ENCODE peak calls at places on chromosome 3, in six cellular contexts. H, M, T, D, Y and X are unnamed samples.
A peak's percentile ranks its signal among the peaks of the same experiment; 100 is the strongest.

GRCh38 chr3:39254806-39255449 is 24.9 kb downstream of the CX3CR1 start:
- DNase-seq in H (peak; percentile 24), M (peak; percentile 21), T (no peak), D (peak; percentile 31), Y (no peak), X (no peak)

GRCh38 chr3:47019201-47019600 is 39.7 kb downstream of the NBEAL2 start:
- DNase-seq in H (no peak), M (no peak), T (peak; percentile 81), D (no peak), Y (no peak), X (no peak)

GRCh38 chr3:55118453-55118852 is 190.6 kb upstream of the LRTM1 start:
- DNase-seq in H (no peak), M (no peak), T (no peak), D (no peak), Y (no peak), X (no peak)

GRCh38 chr3:180684807-180685206 is 5.5 kb upstream of the CCDC39 start:
- DNase-seq in H (no peak), M (no peak), T (no peak), D (no peak), Y (no peak), X (peak; percentile 2)

GRCh38 chr3:114376516-114376915 is 82.7 kb downstream of the TIGIT start:
- DNase-seq in H (no peak), M (no peak), T (no peak), D (no peak), Y (no peak), X (no peak)

GRCh38 chr3:63046152-63046551 is 170.9 kb upstream of the CADPS start:
- DNase-seq in H (no peak), M (no peak), T (no peak), D (no peak), Y (no peak), X (no peak)

GRCh38 chr3:172247525-172248274 is 200.6 kb downstream of the GHSR start:
- DNase-seq in H (no peak), M (no peak), T (peak; percentile 40), D (no peak), Y (no peak), X (no peak)

GRCh38 chr3:28240440-28240839 is 979 bp upstream of the CMC1 start:
- DNase-seq in H (no peak), M (no peak), T (no peak), D (no peak), Y (no peak), X (no peak)

GRCh38 chr3:10206166-10206511 is 41.4 kb downstream of the IRAK2 start:
- DNase-seq in H (no peak), M (no peak), T (no peak), D (no peak), Y (no peak), X (no peak)

GRCh38 chr3:9715764-9716437 is 12.3 kb downstream of the CPNE9 start:
- DNase-seq in H (peak; percentile 12), M (peak; percentile 96), T (peak; percentile 86), D (peak; percentile 29), Y (peak; percentile 86), X (no peak)

GRCh38 chr3:183826448-183826847 is 1.1 kb upstream of the MAP6D1 start:
- DNase-seq in H (no peak), M (no peak), T (peak; percentile 49), D (no peak), Y (no peak), X (no peak)

GRCh38 chr3:195907730-195908438 is 467 bp downstream of the TNK2 start:
- DNase-seq in H (peak; percentile 69), M (no peak), T (peak; percentile 49), D (no peak), Y (peak; percentile 20), X (no peak)

GRCh38 chr3:72953325-72953956 is 43.2 kb upstream of the PPP4R2 start:
- DNase-seq in H (no peak), M (peak; percentile 62), T (peak; percentile 33), D (no peak), Y (no peak), X (no peak)

GRCh38 chr3:141070727-141071357 is 19.7 kb downstream of the SPSB4 start:
- DNase-seq in H (no peak), M (no peak), T (no peak), D (no peak), Y (no peak), X (no peak)

GRCh38 chr3:126781406-126781805 is 77.4 kb downstream of the CHCHD6 start:
- DNase-seq in H (no peak), M (peak; percentile 32), T (no peak), D (no peak), Y (no peak), X (no peak)

GRCh38 chr3:150062492-150062891 is 91.8 kb upstream of the PFN2 start:
- DNase-seq in H (no peak), M (peak; percentile 88), T (peak; percentile 41), D (no peak), Y (no peak), X (no peak)

GRCh38 chr3:65854606-65855304 is 184.0 kb downstream of the MAGI1 start:
- DNase-seq in H (no peak), M (no peak), T (peak; percentile 48), D (no peak), Y (peak; percentile 13), X (no peak)

GRCh38 chr3:8445861-8446260 is 55.8 kb upstream of the LMCD1 start:
- DNase-seq in H (no peak), M (peak; percentile 98), T (peak; percentile 75), D (peak; percentile 95), Y (no peak), X (no peak)

GRCh38 chr3:89216021-89216739 is 108.8 kb downstream of the EPHA3 start:
- DNase-seq in H (no peak), M (no peak), T (no peak), D (no peak), Y (no peak), X (no peak)

GRCh38 chr3:66703501-66703900 is 202.7 kb upstream of the LRIG1 start:
- DNase-seq in H (no peak), M (no peak), T (peak; percentile 58), D (no peak), Y (no peak), X (no peak)

GRCh38 chr3:42230860-42231259 is 35.1 kb downstream of the CCK start:
- DNase-seq in H (no peak), M (no peak), T (no peak), D (no peak), Y (no peak), X (no peak)

GRCh38 chr3:42226470-42227425 is 39.2 kb downstream of the CCK start:
- DNase-seq in H (peak; percentile 17), M (no peak), T (peak; percentile 29), D (no peak), Y (no peak), X (no peak)

GRCh38 chr3:42229266-42229941 is 36.6 kb downstream of the CCK start:
- DNase-seq in H (no peak), M (no peak), T (no peak), D (no peak), Y (no peak), X (no peak)

GRCh38 chr3:42229942-42230688 is 35.9 kb downstream of the CCK start:
- DNase-seq in H (peak; percentile 40), M (peak; percentile 75), T (peak; percentile 60), D (no peak), Y (peak; percentile 57), X (peak; percentile 16)

DNA sequence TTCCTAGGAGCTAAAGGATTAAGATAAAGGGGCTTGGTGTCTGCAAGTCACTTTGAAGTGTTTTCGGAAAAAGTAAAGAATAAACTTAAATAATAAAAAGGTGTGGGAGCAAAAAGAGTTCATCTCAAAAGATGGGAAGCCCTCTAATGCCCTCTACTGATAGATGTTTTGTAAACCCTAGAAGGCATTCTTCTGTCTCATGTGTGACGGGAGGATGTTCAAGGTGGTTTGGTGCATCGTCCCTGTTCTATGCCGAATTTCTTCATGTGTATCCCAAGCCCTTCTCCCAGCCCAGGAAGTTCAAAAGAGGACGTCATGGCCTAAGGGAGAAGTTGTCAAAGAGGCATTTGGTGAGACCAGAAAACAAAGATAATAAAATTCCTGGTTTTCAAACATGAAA is 37.2 kb downstream of the CCK start:
- DNase-seq in H (peak; percentile 63), M (peak; percentile 14), T (peak; percentile 31), D (no peak), Y (peak; percentile 10), X (no peak)
- TF ChIP-seq CTCF in H (peak; percentile 79), M (no peak), T (peak; percentile 46), D (no peak), Y (peak; percentile 38), X (peak; percentile 8)

GRCh38 chr3:143697975-143698374 is 150.3 kb downstream of the SLC9A9 start:
- DNase-seq in H (no peak), M (no peak), T (peak; percentile 36), D (no peak), Y (no peak), X (no peak)
- TF ChIP-seq CTCF in H (no peak), M (no peak), T (peak; percentile 7), D (no peak), Y (no peak), X (peak; percentile 9)

DNA sequence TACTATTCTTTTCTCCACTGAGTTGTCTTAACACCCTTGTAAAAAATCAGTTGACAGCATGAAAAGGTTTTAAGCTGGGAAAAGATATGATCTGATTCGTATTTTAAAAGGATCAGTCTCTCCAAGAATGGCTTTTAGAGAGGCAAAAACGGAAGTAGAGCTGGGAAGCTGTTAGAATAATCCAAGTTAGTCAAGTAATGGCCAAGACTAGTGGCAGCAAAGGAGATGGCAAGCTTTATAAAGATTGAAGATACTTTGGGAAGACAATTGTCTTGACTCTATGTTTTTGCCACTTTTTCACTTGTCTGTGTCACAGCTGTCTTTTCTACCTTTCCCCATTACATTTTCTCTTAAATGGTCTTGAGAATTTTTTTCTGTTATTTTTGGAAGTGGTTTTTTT is 243.5 kb upstream of the MANF start:
- DNase-seq in H (no peak), M (no peak), T (no peak), D (no peak), Y (no peak), X (no peak)
- TF ChIP-seq CTCF in H (peak; percentile 28), M (no peak), T (no peak), D (no peak), Y (no peak), X (peak; percentile 24)

GRCh38 chr3:136251511-136251910 is 1.4 kb downstream of the PCCB start:
- DNase-seq in H (peak; percentile 21), M (peak; percentile 3), T (peak; percentile 63), D (no peak), Y (no peak), X (no peak)

GRCh38 chr3:136249593-136250225 is 431 bp upstream of the PCCB start:
- DNase-seq in H (peak; percentile 70), M (no peak), T (peak; percentile 29), D (no peak), Y (no peak), X (no peak)

GRCh38 chr3:136250226-136250861 is at the start of gene PCCB:
- DNase-seq in H (peak; percentile 96), M (peak; percentile 93), T (peak; percentile 98), D (peak; percentile 52), Y (peak; percentile 87), X (peak; percentile 90)

GRCh38 chr3:136249091-136249490 is 1.0 kb upstream of the PCCB start:
- DNase-seq in H (peak; percentile 8), M (no peak), T (no peak), D (no peak), Y (no peak), X (no peak)

DNA sequence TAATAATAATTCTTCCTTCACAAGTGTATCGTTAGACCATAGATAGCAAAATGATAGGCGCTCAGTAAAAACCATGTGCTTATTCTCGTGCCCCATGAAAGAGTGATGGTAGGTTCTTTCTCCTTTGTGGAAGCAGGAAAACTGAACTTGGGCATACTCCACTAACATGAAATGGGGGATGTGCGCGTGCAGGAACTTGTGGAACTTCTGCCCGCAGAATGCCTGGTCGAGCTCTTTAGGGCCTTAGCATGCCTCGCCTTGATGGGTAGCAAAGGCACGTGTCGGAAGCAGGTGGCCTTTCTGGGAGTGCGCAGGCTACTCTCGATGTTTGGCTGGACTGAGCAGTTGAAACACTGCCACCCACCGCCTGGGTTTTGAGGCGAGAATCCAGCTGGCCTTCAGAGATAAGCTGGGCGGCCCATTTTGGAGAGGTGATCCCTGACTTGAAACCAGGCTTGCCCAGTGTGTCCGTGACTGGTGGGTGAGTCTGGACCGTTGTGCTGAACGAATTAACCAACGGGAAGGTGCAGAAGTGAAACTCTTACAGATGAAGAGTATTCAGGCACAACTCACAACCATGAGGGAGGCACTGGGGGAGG is 821 bp downstream of the PCCB start:
- DNase-seq in H (peak; percentile 31), M (peak; percentile 71), T (peak; percentile 31), D (no peak), Y (no peak), X (peak; percentile 13)
- TF ChIP-seq CTCF in H (no peak), M (peak; percentile 40), T (no peak), D (peak; percentile 34), Y (no peak), X (no peak)